ENCODE peak calls at places on chromosome 1, in nine cellular contexts. One of them, this sample, is unnamed.

GRCh38 chr1:16922885-16923431 is 1.2 kb downstream of the CROCC start:
- DNase-seq in HEK293T: no peak
- DNase-seq in T-helper 9 cell: no peak
- DNase-seq in PC-9: no peak
- DNase-seq in D341Med: peak; percentile 54
- DNase-seq in kidney tubule cell: no peak
- DNase-seq in DMS53: peak; percentile 12
- DNase-seq in AG08396: no peak
- DNase-seq in GM13976: no peak
- DNase-seq in this sample: no peak

GRCh38 chr1:223712856-223713494 is 636 bp downstream of the CAPN2 start:
- DNase-seq in D341Med: no peak
- DNase-seq in T-helper 9 cell: peak; percentile 39
- DNase-seq in kidney tubule cell: no peak
- DNase-seq in AG08396: no peak
- DNase-seq in GM13976: peak; percentile 46
- DNase-seq in PC-9: peak; percentile 32
- DNase-seq in DMS53: peak; percentile 63
- DNase-seq in HEK293T: peak; percentile 58
- DNase-seq in this sample: no peak

GRCh38 chr1:25033828-25034451 is 103.9 kb upstream of the RUNX3 start:
- DNase-seq in kidney tubule cell: no peak
- DNase-seq in D341Med: no peak
- DNase-seq in GM13976: peak; percentile 67
- DNase-seq in HEK293T: no peak
- DNase-seq in T-helper 9 cell: no peak
- DNase-seq in PC-9: no peak
- DNase-seq in DMS53: no peak
- DNase-seq in AG08396: no peak
- DNase-seq in this sample: no peak

GRCh38 chr1:207896547-207896946 is 14.4 kb downstream of the CD34 start:
- DNase-seq in HEK293T: no peak
- DNase-seq in AG08396: no peak
- DNase-seq in T-helper 9 cell: no peak
- DNase-seq in kidney tubule cell: no peak
- DNase-seq in PC-9: no peak
- DNase-seq in DMS53: no peak
- DNase-seq in D341Med: no peak
- DNase-seq in GM13976: no peak
- DNase-seq in this sample: no peak

GRCh38 chr1:15322648-15323350 is 75.8 kb downstream of the FHAD1 start:
- DNase-seq in T-helper 9 cell: no peak
- DNase-seq in HEK293T: no peak
- DNase-seq in D341Med: no peak
- DNase-seq in GM13976: no peak
- DNase-seq in AG08396: no peak
- DNase-seq in PC-9: peak; percentile 67
- DNase-seq in DMS53: peak; percentile 46
- DNase-seq in kidney tubule cell: no peak
- DNase-seq in this sample: peak; percentile 54

GRCh38 chr1:1858382-1859086 is 32.4 kb downstream of the GNB1 start:
- DNase-seq in D341Med: peak; percentile 72
- DNase-seq in HEK293T: peak; percentile 70
- DNase-seq in PC-9: peak; percentile 28
- DNase-seq in AG08396: peak; percentile 75
- DNase-seq in kidney tubule cell: peak; percentile 34
- DNase-seq in DMS53: peak; percentile 48
- DNase-seq in T-helper 9 cell: peak; percentile 15
- DNase-seq in GM13976: peak; percentile 22
- DNase-seq in this sample: peak; percentile 76

GRCh38 chr1:29639741-29640427 is 403.6 kb downstream of the PTPRU start:
- DNase-seq in PC-9: peak; percentile 85
- DNase-seq in D341Med: peak; percentile 25
- DNase-seq in AG08396: peak; percentile 70
- DNase-seq in GM13976: no peak
- DNase-seq in DMS53: peak; percentile 18
- DNase-seq in T-helper 9 cell: no peak
- DNase-seq in kidney tubule cell: peak; percentile 96
- DNase-seq in HEK293T: no peak
- DNase-seq in this sample: peak; percentile 76

GRCh38 chr1:221458430-221459156 is 283.3 kb downstream of the DUSP10 start:
- DNase-seq in DMS53: no peak
- DNase-seq in kidney tubule cell: peak; percentile 11
- DNase-seq in PC-9: no peak
- DNase-seq in D341Med: no peak
- DNase-seq in HEK293T: no peak
- DNase-seq in GM13976: no peak
- DNase-seq in T-helper 9 cell: no peak
- DNase-seq in AG08396: peak; percentile 55
- DNase-seq in this sample: no peak

GRCh38 chr1:206821493-206821892 is 43.9 kb upstream of the IL20 start:
- DNase-seq in HEK293T: no peak
- DNase-seq in kidney tubule cell: no peak
- DNase-seq in T-helper 9 cell: no peak
- DNase-seq in PC-9: no peak
- DNase-seq in GM13976: no peak
- DNase-seq in D341Med: no peak
- DNase-seq in DMS53: peak; percentile 24
- DNase-seq in AG08396: no peak
- DNase-seq in this sample: no peak

GRCh38 chr1:201262963-201263608 is 20.2 kb upstream of the PKP1 start:
- DNase-seq in kidney tubule cell: no peak
- DNase-seq in T-helper 9 cell: no peak
- DNase-seq in DMS53: no peak
- DNase-seq in GM13976: no peak
- DNase-seq in PC-9: no peak
- DNase-seq in AG08396: no peak
- DNase-seq in D341Med: no peak
- DNase-seq in HEK293T: no peak
- DNase-seq in this sample: no peak

GRCh38 chr1:60281360-60281932 is 207.9 kb upstream of the C1orf87 start:
- DNase-seq in GM13976: peak; percentile 37
- DNase-seq in T-helper 9 cell: no peak
- DNase-seq in PC-9: peak; percentile 59
- DNase-seq in DMS53: peak; percentile 99
- DNase-seq in HEK293T: peak; percentile 87
- DNase-seq in AG08396: peak; percentile 70
- DNase-seq in kidney tubule cell: peak; percentile 89
- DNase-seq in D341Med: peak; percentile 62
- DNase-seq in this sample: peak; percentile 85

GRCh38 chr1:9265966-9266365 is 26.7 kb upstream of the SPSB1 start:
- DNase-seq in T-helper 9 cell: no peak
- DNase-seq in GM13976: no peak
- DNase-seq in D341Med: no peak
- DNase-seq in PC-9: no peak
- DNase-seq in DMS53: no peak
- DNase-seq in HEK293T: no peak
- DNase-seq in kidney tubule cell: no peak
- DNase-seq in AG08396: no peak
- DNase-seq in this sample: no peak

GRCh38 chr1:44707112-44707881 is 23.7 kb downstream of the RNU5D-1 start:
- DNase-seq in PC-9: peak; percentile 42
- DNase-seq in HEK293T: no peak
- DNase-seq in AG08396: peak; percentile 82
- DNase-seq in T-helper 9 cell: no peak
- DNase-seq in kidney tubule cell: peak; percentile 95
- DNase-seq in DMS53: peak; percentile 47
- DNase-seq in GM13976: no peak
- DNase-seq in D341Med: no peak
- DNase-seq in this sample: peak; percentile 96

GRCh38 chr1:40650075-40650474 is 15.4 kb downstream of the RIMS3 start:
- DNase-seq in PC-9: no peak
- DNase-seq in GM13976: peak; percentile 57
- DNase-seq in HEK293T: peak; percentile 42
- DNase-seq in kidney tubule cell: peak; percentile 17
- DNase-seq in AG08396: no peak
- DNase-seq in D341Med: no peak
- DNase-seq in DMS53: peak; percentile 38
- DNase-seq in T-helper 9 cell: no peak
- DNase-seq in this sample: no peak

GRCh38 chr1:86517336-86517735 is 29.5 kb upstream of the CLCA4 start:
- DNase-seq in D341Med: no peak
- DNase-seq in kidney tubule cell: peak; percentile 91
- DNase-seq in AG08396: no peak
- DNase-seq in T-helper 9 cell: no peak
- DNase-seq in PC-9: peak; percentile 38
- DNase-seq in DMS53: peak; percentile 78
- DNase-seq in HEK293T: no peak
- DNase-seq in GM13976: no peak
- DNase-seq in this sample: peak; percentile 76